ENCODE peak calls at places on chromosomes 6 and 20, in seven cellular contexts. R is stomach, J is spleen, E is H1, U is uterus, K is adrenal gland, C is IMR-90. S is an unnamed sample. For H3K36me3, the result is how much of the 10 kb centered on the place peaks cover.

GRCh38 chr6:27726620-27727023 is 185.6 kb downstream of the OR2B2 start:
- DNase-seq in J (no peak), C (peak), R (no peak), K (no peak), E (peak), U (no peak), S (no peak)

GRCh38 chr20:36173451-36173933 is 19.0 kb downstream of the EPB41L1 start:
- DNase-seq in C (peak), R (no peak), K (peak), E (peak), J (no peak), U (no peak), S (no peak)

GRCh38 chr6:6131492-6132109 is 124.9 kb upstream of the NRN1 start:
- DNase-seq in J (no peak), C (no peak), K (no peak), E (peak), R (no peak), U (no peak), S (no peak)

GRCh38 chr6:105884426-105884825 is 201.7 kb upstream of the PRDM1 start:
- DNase-seq in R (no peak), K (no peak), J (no peak), U (no peak), E (no peak), C (no peak), S (no peak)

GRCh38 chr6:33609444-33610034 is 11.6 kb upstream of the ITPR3 start:
- DNase-seq in E (no peak), C (peak), R (peak), U (peak), J (no peak), K (peak), S (peak)

GRCh38 chr6:49579649-49580048 is 29.2 kb downstream of the C6orf141 start:
- DNase-seq in K (no peak), U (no peak), E (no peak), C (no peak), R (no peak), J (no peak), S (no peak)

GRCh38 chr6:147106759-147107401 is 97.3 kb upstream of the STXBP5 start:
- DNase-seq in C (peak), K (no peak), R (no peak), E (no peak), U (no peak), J (no peak), S (no peak)

GRCh38 chr6:142225552-142225951 is 76.3 kb upstream of the ADGRG6 start:
- DNase-seq in C (no peak), R (no peak), J (no peak), E (no peak), U (no peak), K (no peak), S (no peak)

GRCh38 chr6:84228198-84228543 is 728 bp upstream of the CEP162 start:
- DNase-seq in E (no peak), R (no peak), K (no peak), J (no peak), C (no peak), U (no peak), S (no peak)

GRCh38 chr20:53621482-53622246 is 28.0 kb upstream of the ZNF217 start:
- DNase-seq in E (no peak), U (peak), R (peak), K (peak), J (no peak), C (peak), S (no peak)

GRCh38 chr6:46042355-46042999 is 26.8 kb upstream of the CLIC5 start:
- DNase-seq in R (no peak), C (peak), E (no peak), J (no peak), K (peak), U (no peak), S (no peak)

GRCh38 chr6:158707120-158707519 is 57.3 kb downstream of the SYTL3 start:
- DNase-seq in J (no peak), U (peak), K (peak), E (no peak), R (peak), C (peak), S (no peak)

GRCh38 chr6:37222125-37222967 is 35.2 kb upstream of the TBC1D22B start:
- DNase-seq in U (peak), E (peak), C (peak), K (peak), R (peak), J (peak), S (peak)

GRCh38 chr6:52063584-52064400 is 23.6 kb downstream of the PKHD1 start:
- DNase-seq in E (peak), U (no peak), K (peak), C (peak), J (no peak), R (peak), S (peak)

GRCh38 chr6:28349892-28350737 is at the start of gene ZKSCAN3:
- DNase-seq in C (peak), U (peak), J (peak), K (peak), E (peak), R (peak), S (peak)

GRCh38 chr6:44530209-44530909 is 142.9 kb downstream of the CDC5L start:
- DNase-seq in U (no peak), E (no peak), R (no peak), C (no peak), K (no peak), J (no peak), S (no peak)

GRCh38 chr6:81751388-81752083 is 945 bp downstream of the TENT5A start:
- DNase-seq in R (peak), K (peak), C (peak), U (peak), J (peak), E (no peak), S (peak)

GRCh38 chr6:151141685-151142084 is 98.1 kb upstream of the AKAP12 start:
- DNase-seq in J (no peak), R (no peak), C (no peak), K (peak), U (no peak), E (no peak), S (no peak)

GRCh38 chr20:24303393-24303792 is 166.0 kb upstream of the SYNDIG1 start:
- DNase-seq in J (no peak), R (no peak), E (no peak), U (no peak), K (no peak), C (no peak), S (no peak)

GRCh38 chr6:148064406-148065134 is 278.1 kb upstream of the SASH1 start:
- DNase-seq in E (no peak), K (no peak), R (no peak), J (no peak), C (peak), U (no peak), S (no peak)

GRCh38 chr6:30060634-30060981 is 457 bp upstream of the POLR1H start:
- DNase-seq in J (peak), E (no peak), C (peak), K (no peak), U (no peak), R (no peak), S (peak)

GRCh38 chr6:13413906-13414555 is 73.4 kb downstream of the GFOD1 start:
- DNase-seq in E (no peak), C (peak), K (peak), R (no peak), U (no peak), J (peak), S (peak)

GRCh38 chr6:158571826-158572652 is 12.1 kb downstream of the TMEM181 start:
- DNase-seq in U (no peak), J (no peak), K (peak), C (no peak), E (no peak), R (peak), S (no peak)

GRCh38 chr6:6818078-6818639 is 229.6 kb downstream of the LY86 start:
- DNase-seq in C (no peak), R (no peak), U (no peak), E (no peak), K (no peak), J (no peak), S (peak)

GRCh38 chr20:53668981-53669380 is 75.3 kb upstream of the ZNF217 start:
- DNase-seq in C (no peak), K (no peak), R (no peak), U (no peak), E (no peak), J (no peak), S (no peak)

GRCh38 chr20:47271216-47271615 is 85.3 kb downstream of the ZMYND8 start:
- DNase-seq in R (no peak), E (no peak), J (no peak), C (no peak), U (no peak), K (no peak), S (peak)

GRCh38 chr6:6319947-6320811 is at the start of gene F13A1:
- DNase-seq in K (no peak), E (no peak), R (no peak), U (no peak), C (no peak), J (peak), S (no peak)

GRCh38 chr6:85669735-85670194 is 27.1 kb upstream of the SYNCRIP start:
- DNase-seq in J (no peak), C (peak), K (no peak), E (no peak), U (no peak), R (no peak), S (no peak)

GRCh38 chr6:47938411-47938810 is 156.6 kb downstream of the OPN5 start:
- DNase-seq in J (no peak), U (no peak), R (no peak), K (no peak), E (no peak), C (no peak), S (no peak)

GRCh38 chr6:131765853-131766135 is 42.0 kb upstream of the ENPP1 start:
- DNase-seq in J (no peak), R (no peak), E (no peak), U (no peak), K (no peak), C (no peak), S (no peak)

GRCh38 chr6:41586564-41586963 is 40.4 kb downstream of the FOXP4 start:
- DNase-seq in J (no peak), E (no peak), K (peak), U (no peak), R (no peak), C (peak), S (no peak)

DNA sequence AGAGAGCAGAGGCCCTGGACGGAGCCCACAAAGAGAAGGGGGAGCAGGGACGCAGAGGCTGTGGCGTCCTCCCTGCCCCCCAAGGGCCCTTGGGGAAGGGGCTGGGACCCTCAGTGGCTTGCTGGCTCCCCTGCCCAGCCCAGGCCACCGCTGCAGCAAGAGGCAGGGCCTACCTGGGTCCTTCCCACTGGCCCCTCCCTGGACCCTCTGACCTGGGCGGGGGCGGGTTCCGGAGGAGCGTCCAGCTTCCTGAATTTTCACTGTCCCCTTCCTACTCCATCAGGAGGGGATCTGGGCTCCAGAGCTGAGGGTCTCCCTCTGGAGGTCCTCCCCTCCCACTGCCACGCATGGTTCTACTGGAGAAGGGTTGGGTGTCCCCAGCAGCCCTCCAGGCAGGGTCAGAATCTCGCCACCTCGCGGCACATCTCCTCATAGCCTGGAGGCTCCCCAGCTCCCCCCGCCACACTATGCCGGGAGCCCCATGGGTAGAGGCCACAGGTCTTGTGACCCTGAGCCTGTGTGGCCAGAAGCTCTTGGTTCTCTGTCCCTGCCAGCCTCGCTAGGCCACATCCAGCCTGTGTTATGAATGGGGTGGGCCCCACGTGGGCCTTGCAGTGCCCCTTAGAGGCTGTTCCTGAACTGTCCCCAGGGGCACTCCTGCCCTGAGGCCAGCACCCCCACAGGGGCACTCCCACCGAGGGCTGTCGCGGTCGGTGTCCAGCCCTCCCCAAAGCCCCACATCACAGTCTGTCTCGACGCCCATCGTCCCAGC is 1.0 kb upstream of the SOX18 start:
- DNase-seq in J (no peak), E (no peak), U (no peak), K (no peak), R (no peak), C (no peak), S (no peak)
- TF ChIP-seq CTCF in J (no peak), E (no peak), U (no peak), K (no peak), R (no peak), C (no peak), S (no peak)

DNA sequence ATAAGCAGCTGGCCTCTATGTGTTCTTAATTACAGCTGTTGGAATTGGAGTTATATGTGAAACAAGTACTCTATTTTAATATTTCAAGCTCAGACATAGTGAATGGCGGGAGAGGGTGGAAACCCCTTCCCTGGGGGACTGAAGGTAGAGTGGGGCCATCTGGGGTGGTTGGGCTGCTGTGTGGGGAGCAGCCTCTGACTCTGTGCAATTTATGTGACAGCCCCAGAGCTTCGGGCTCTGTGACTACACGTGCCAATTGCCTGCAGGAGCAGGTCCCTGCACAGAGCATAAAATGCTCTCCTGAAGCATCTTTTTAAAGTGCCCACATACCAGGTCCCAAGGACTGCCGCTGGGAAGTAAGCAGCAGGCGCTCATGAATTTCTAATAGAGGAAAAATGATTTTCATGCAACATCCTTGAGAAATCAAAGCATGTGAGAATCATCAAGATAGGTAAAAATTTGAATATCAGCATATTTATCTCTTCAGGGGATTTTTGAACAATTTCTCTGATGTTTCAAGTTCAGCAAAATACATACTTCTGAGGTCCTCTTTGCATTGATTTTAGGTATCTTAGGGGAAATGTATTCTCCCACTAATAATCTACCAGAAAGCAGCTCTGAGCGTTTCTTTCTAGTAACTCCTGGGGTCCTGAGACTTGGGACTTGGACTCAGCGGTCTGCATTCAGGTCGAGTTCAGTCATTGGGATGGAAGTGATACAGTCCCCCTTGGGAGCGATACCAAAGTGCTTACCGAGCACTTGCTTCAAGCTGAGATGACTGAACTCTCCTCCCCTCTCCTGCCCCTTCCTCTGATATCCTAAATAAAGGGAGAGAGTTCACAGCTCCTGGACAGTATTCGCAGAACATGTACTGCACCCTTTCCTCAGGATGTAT is 40.0 kb downstream of the ALDH8A1 start:
- DNase-seq in U (no peak), R (no peak), J (no peak), K (peak), E (no peak), C (no peak), S (no peak)
- H3K36me3 ChIP-seq in U (under half), R (under half), J (under half), K (under half), E (under half), C (under half), S (under half)

DNA sequence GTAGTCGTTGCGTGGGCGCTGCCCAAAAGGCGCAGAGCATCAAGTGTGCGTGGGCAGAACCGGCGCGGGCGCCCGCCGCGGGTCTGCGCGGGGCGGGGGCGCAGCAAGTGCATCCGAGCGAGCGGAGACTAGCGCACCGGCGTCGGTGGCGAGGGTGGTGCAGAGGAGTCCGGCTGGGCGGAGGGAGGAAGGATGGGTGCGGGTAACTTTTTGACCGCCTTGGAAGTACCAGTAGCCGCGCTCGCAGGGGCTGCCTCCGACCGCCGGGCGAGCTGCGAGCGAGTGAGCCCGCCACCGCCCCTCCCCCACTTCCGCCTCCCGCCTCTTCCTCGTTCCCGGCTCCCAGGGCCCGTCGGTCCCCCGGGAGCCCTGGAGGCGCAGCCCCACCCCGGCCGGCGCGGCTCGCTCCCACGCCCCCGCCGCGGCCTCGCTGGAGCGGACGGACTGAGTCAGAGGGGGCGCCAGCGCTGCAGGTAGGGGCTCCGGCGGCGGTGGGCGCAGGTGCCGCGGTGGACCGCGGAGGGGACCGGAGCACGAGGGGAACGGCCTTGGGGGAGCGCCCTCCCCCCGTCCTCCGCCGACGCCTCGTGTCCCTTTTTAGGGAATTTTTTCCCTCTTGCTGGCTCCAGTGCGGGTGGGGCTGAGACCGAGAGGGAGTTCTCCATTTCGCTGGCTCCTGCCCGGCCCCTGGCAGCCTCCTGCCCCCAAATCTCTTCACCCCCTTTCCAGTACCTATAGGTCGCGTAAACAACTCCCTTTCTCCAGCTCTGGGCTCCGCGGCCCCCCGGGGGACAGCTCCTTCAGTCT is 1.6 kb upstream of the DBNDD2 start:
- DNase-seq in K (peak), C (no peak), R (peak), U (peak), J (peak), E (no peak), S (peak)
- TF ChIP-seq POLR2A in K (no peak), C (no peak), R (no peak), U (no peak), J (no peak), E (peak), S (no peak)

GRCh38 chr6:168451805-168452204 is 10.8 kb downstream of the SMOC2 start:
- DNase-seq in K (no peak), J (no peak), R (no peak), U (no peak), E (no peak), C (no peak), S (no peak)
- TF ChIP-seq CTCF in K (no peak), J (no peak), R (no peak), U (peak), E (peak), C (no peak), S (peak)